ENCODE peak calls at places on chromosome 1, in seven cellular contexts. S is activated T-cell treated with anti-CD3 and anti-CD28 coated beads, Interleukin-2, amount 50 U/mL, for 48 hours; K is mucosa of gallbladder; M is effector CD4-positive, alpha-beta T cell; W is Calu3; I is cardiac muscle cell; D is neural progenitor cell. T is an unnamed sample.
A peak's percentile ranks its signal among the peaks of the same experiment; 100 is the strongest.

GRCh38 chr1:1302951-1303509 is 4.7 kb downstream of the ACAP3 start:
- DNase-seq in I (no peak), K (no peak), M (no peak), S (no peak), W (no peak), D (no peak), T (no peak)

GRCh38 chr1:116066868-116067563 is 44.2 kb upstream of the MAB21L3 start:
- DNase-seq in K (no peak), M (no peak), S (no peak), I (no peak), W (no peak), D (no peak), T (peak; percentile 92)

GRCh38 chr1:81007024-81007423 is 793.7 kb upstream of the ADGRL2 start:
- DNase-seq in K (no peak), M (no peak), S (no peak), W (no peak), I (no peak), D (no peak), T (peak; percentile 17)

GRCh38 chr1:198123146-198123545 is 33.7 kb upstream of the NEK7 start:
- DNase-seq in W (no peak), D (no peak), M (no peak), S (no peak), K (no peak), I (no peak), T (peak; percentile 74)

GRCh38 chr1:230321341-230321740 is 104.8 kb downstream of the PGBD5 start:
- DNase-seq in W (no peak), D (no peak), S (no peak), K (no peak), I (no peak), M (no peak), T (no peak)

GRCh38 chr1:86110451-86111129 is 46.0 kb downstream of the COL24A1 start:
- DNase-seq in S (no peak), W (no peak), I (no peak), K (no peak), M (no peak), D (no peak), T (no peak)

GRCh38 chr1:3658231-3658615 is 5.9 kb downstream of the TP73 start:
- DNase-seq in I (no peak), D (no peak), S (no peak), W (no peak), M (no peak), K (no peak), T (no peak)

GRCh38 chr1:25054526-25054925 is 124.5 kb upstream of the RUNX3 start:
- DNase-seq in W (no peak), M (no peak), K (no peak), S (no peak), D (no peak), I (no peak), T (no peak)

GRCh38 chr1:180188679-180189175 is 34.1 kb downstream of the QSOX1 start:
- DNase-seq in I (no peak), K (no peak), W (no peak), M (no peak), S (no peak), D (no peak), T (no peak)

GRCh38 chr1:32779242-32779641 is 37.9 kb downstream of the YARS1 start:
- DNase-seq in K (no peak), S (no peak), I (no peak), W (no peak), M (no peak), D (no peak), T (no peak)

T was measured in adipocyte.